ENCODE peak calls at places on chromosomes 11 and 22, in ten cellular contexts. I is heart left ventricle, R is RWPE1, A is Kasumi-1, U is PC-9, W is HuH-7, Q is cardiac muscle cell, D is K562, H is uterus, J is H9. P is an unnamed sample.

GRCh38 chr11:70419307-70420007 is 21.1 kb downstream of the CTTN start:
- DNase-seq in I (no peak), R (no peak), A (no peak), U (no peak), W (no peak), Q (no peak), D (no peak), H (no peak), J (no peak), P (no peak)

GRCh38 chr11:22539851-22540376 is 85.7 kb downstream of the FANCF start:
- DNase-seq in I (no peak), R (peak), A (peak), U (no peak), W (peak), Q (peak), D (no peak), H (no peak), J (no peak), P (peak)

GRCh38 chr11:69243496-69244200 is 50.3 kb upstream of the MYEOV start:
- DNase-seq in I (no peak), R (no peak), A (no peak), U (no peak), W (no peak), Q (no peak), D (no peak), H (no peak), J (peak), P (no peak)

GRCh38 chr11:133347988-133348387 is 184.3 kb downstream of the OPCML start:
- DNase-seq in I (no peak), R (no peak), A (no peak), U (no peak), W (no peak), Q (no peak), D (no peak), H (no peak), J (no peak), P (no peak)

GRCh38 chr11:102564110-102564509 is 33.6 kb upstream of the MMP7 start:
- DNase-seq in I (no peak), R (peak), A (no peak), U (no peak), W (no peak), Q (peak), D (no peak), H (no peak), J (no peak), P (no peak)

GRCh38 chr11:44002191-44003093 is 45.3 kb upstream of the ACCSL start:
- DNase-seq in I (no peak), R (no peak), A (no peak), U (no peak), W (no peak), Q (no peak), D (no peak), H (peak), J (no peak), P (no peak)

GRCh38 chr22:26800858-26801257 is 143.5 kb downstream of the MIAT start:
- DNase-seq in I (no peak), R (no peak), A (no peak), U (no peak), W (no peak), Q (no peak), D (peak), H (no peak), J (peak), P (peak)

GRCh38 chr11:8093931-8094575 is 13.0 kb downstream of the TUB start:
- DNase-seq in I (peak), R (no peak), A (no peak), U (no peak), W (no peak), Q (no peak), D (no peak), H (no peak), J (no peak), P (no peak)

GRCh38 chr11:44842219-44842618 is 108.5 kb downstream of the TP53I11 start:
- DNase-seq in I (no peak), R (no peak), A (no peak), U (no peak), W (no peak), Q (peak), D (no peak), H (no peak), J (no peak), P (no peak)

GRCh38 chr11:111303476-111303875 is 5.1 kb downstream of the POU2AF3 start:
- DNase-seq in I (no peak), R (no peak), A (no peak), U (peak), W (no peak), Q (peak), D (no peak), H (no peak), J (no peak), P (no peak)

GRCh38 chr11:12625438-12626071 is 48.7 kb upstream of the TEAD1 start:
- DNase-seq in I (no peak), R (peak), A (no peak), U (no peak), W (no peak), Q (peak), D (no peak), H (no peak), J (no peak), P (no peak)

GRCh38 chr11:35035894-35036408 is 103.0 kb upstream of the CD44 start:
- DNase-seq in I (no peak), R (peak), A (peak), U (peak), W (no peak), Q (peak), D (no peak), H (no peak), J (no peak), P (no peak)

GRCh38 chr11:84947970-84948600 is 679.1 kb downstream of the DLG2 start:
- DNase-seq in I (no peak), R (no peak), A (no peak), U (no peak), W (no peak), Q (no peak), D (no peak), H (no peak), J (no peak), P (no peak)

GRCh38 chr11:118641463-118642019 is 34.1 kb downstream of the PHLDB1 start:
- DNase-seq in I (no peak), R (no peak), A (no peak), U (peak), W (no peak), Q (no peak), D (no peak), H (no peak), J (no peak), P (no peak)

GRCh38 chr11:4916581-4916980 is 2.6 kb downstream of the OR51G2 start:
- DNase-seq in I (no peak), R (no peak), A (no peak), U (no peak), W (no peak), Q (no peak), D (no peak), H (no peak), J (no peak), P (no peak)

GRCh38 chr22:48279465-48279765 is 1517.0 kb downstream of the TBC1D22A start:
- DNase-seq in I (no peak), R (no peak), A (no peak), U (no peak), W (no peak), Q (no peak), D (no peak), H (no peak), J (no peak), P (no peak)

GRCh38 chr11:102289510-102290078 is 27.7 kb upstream of the BIRC3 start:
- DNase-seq in I (no peak), R (no peak), A (no peak), U (no peak), W (no peak), Q (no peak), D (no peak), H (no peak), J (no peak), P (no peak)

GRCh38 chr22:43637861-43638260 is 174.2 kb downstream of the EFCAB6 start:
- DNase-seq in I (no peak), R (no peak), A (no peak), U (no peak), W (no peak), Q (no peak), D (no peak), H (no peak), J (no peak), P (no peak)

GRCh38 chr22:43200031-43200430 is 13.1 kb upstream of the TTLL12 start:
- DNase-seq in I (no peak), R (no peak), A (no peak), U (no peak), W (no peak), Q (no peak), D (no peak), H (no peak), J (no peak), P (no peak)

GRCh38 chr11:62532096-62532495 is 14.5 kb downstream of the AHNAK start:
- DNase-seq in I (no peak), R (no peak), A (no peak), U (no peak), W (no peak), Q (no peak), D (no peak), H (no peak), J (no peak), P (no peak)

GRCh38 chr22:39994566-39995345 is at the start of gene FAM83F:
- DNase-seq in I (no peak), R (peak), A (no peak), U (peak), W (no peak), Q (peak), D (peak), H (no peak), J (peak), P (no peak)

GRCh38 chr11:10351768-10352641 is 47.1 kb downstream of the ADM start:
- DNase-seq in I (peak), R (no peak), A (no peak), U (peak), W (peak), Q (peak), D (no peak), H (peak), J (peak), P (peak)

GRCh38 chr11:44361883-44362282 is 51.9 kb upstream of the ALX4 start:
- DNase-seq in I (no peak), R (no peak), A (no peak), U (no peak), W (no peak), Q (peak), D (no peak), H (no peak), J (no peak), P (no peak)

GRCh38 chr11:18299724-18300123 is 22.2 kb downstream of the HPS5 start:
- DNase-seq in I (no peak), R (no peak), A (no peak), U (no peak), W (no peak), Q (no peak), D (no peak), H (no peak), J (no peak), P (no peak)

GRCh38 chr11:120532511-120533196 is 21.1 kb downstream of the GRIK4 start:
- DNase-seq in I (no peak), R (no peak), A (no peak), U (no peak), W (no peak), Q (peak), D (no peak), H (no peak), J (no peak), P (no peak)

GRCh38 chr11:116115801-116116200 is 611.6 kb upstream of the CADM1 start:
- DNase-seq in I (no peak), R (no peak), A (no peak), U (no peak), W (no peak), Q (no peak), D (no peak), H (no peak), J (no peak), P (no peak)

GRCh38 chr11:95045791-95046190 is 3.4 kb upstream of the KDM4F start:
- DNase-seq in I (no peak), R (no peak), A (no peak), U (no peak), W (no peak), Q (no peak), D (no peak), H (no peak), J (no peak), P (no peak)